ENCODE peak calls at places on chromosomes 6 and 20, in five cellular contexts. F is upper lobe of right lung, H is neural progenitor cell, O is MM.1S, K is heart right ventricle. G is an unnamed sample. For H3K4me1, the result is how much of the 10 kb centered on the place peaks cover.

GRCh38 chr20:50317644-50318043 is 127.0 kb downstream of the CEBPB start:
- DNase-seq in F (peak), H (no peak), O (no peak), K (no peak), G (no peak)

GRCh38 chr6:155432293-155432692 is 23.3 kb downstream of the NOX3 start:
- DNase-seq in F (no peak), H (no peak), O (no peak), K (no peak), G (no peak)

GRCh38 chr6:98581725-98582124 is 252.6 kb upstream of the POU3F2 start:
- DNase-seq in F (no peak), H (no peak), O (no peak), K (no peak), G (no peak)

GRCh38 chr6:155077784-155078183 is 82.7 kb downstream of the TIAM2 start:
- DNase-seq in F (no peak), H (no peak), O (no peak), K (no peak), G (no peak)

GRCh38 chr6:13327691-13328075 is 654 bp downstream of the TBC1D7 start:
- DNase-seq in F (no peak), H (peak), O (peak), K (no peak), G (no peak)

GRCh38 chr6:90328004-90328403 is 31.4 kb upstream of the BACH2 start:
- DNase-seq in F (no peak), H (no peak), O (no peak), K (no peak), G (no peak)

GRCh38 chr20:38046572-38046971 is 13.0 kb downstream of the RPRD1B start:
- DNase-seq in F (no peak), H (no peak), O (no peak), K (no peak), G (peak)

GRCh38 chr20:61761453-61762207 is 304.1 kb downstream of the TAF4 start:
- DNase-seq in F (peak), H (no peak), O (no peak), K (no peak), G (no peak)

GRCh38 chr20:32763202-32763999 is 1.2 kb downstream of the DNMT3B start:
- DNase-seq in F (peak), H (peak), O (peak), K (no peak), G (no peak)

GRCh38 chr6:57822896-57823358 is 505.5 kb downstream of the PRIM2 start:
- DNase-seq in F (no peak), H (peak), O (no peak), K (no peak), G (no peak)

GRCh38 chr20:45792513-45793118 is 862 bp downstream of the DNTTIP1 start:
- DNase-seq in F (no peak), H (no peak), O (no peak), K (no peak), G (no peak)

GRCh38 chr6:117414770-117415169 is 11.0 kb downstream of the ROS1 start:
- DNase-seq in F (no peak), H (no peak), O (no peak), K (no peak), G (no peak)

GRCh38 chr6:118772886-118773285 is 121.1 kb upstream of the ASF1A start:
- DNase-seq in F (no peak), H (no peak), O (no peak), K (no peak), G (no peak)

GRCh38 chr6:134537146-134537555 is 219.2 kb upstream of the SGK1 start:
- DNase-seq in F (no peak), H (no peak), O (no peak), K (no peak), G (no peak)

GRCh38 chr6:83215131-83216047 is 22.2 kb downstream of the RWDD2A start:
- DNase-seq in F (no peak), H (peak), O (peak), K (peak), G (no peak)

GRCh38 chr6:82072113-82072512 is 175.4 kb downstream of the IBTK start:
- DNase-seq in F (no peak), H (no peak), O (no peak), K (no peak), G (no peak)

GRCh38 chr6:143652840-143653239 is 24.9 kb upstream of the PHACTR2 start:
- DNase-seq in F (no peak), H (no peak), O (no peak), K (no peak), G (no peak)

GRCh38 chr20:64188682-64189529 is 24.7 kb downstream of the MYT1 start:
- DNase-seq in F (no peak), H (peak), O (no peak), K (no peak), G (no peak)

GRCh38 chr6:22251331-22251730 is 45.5 kb downstream of the PRL start:
- DNase-seq in F (no peak), H (no peak), O (no peak), K (no peak), G (no peak)

GRCh38 chr6:98828991-98829411 is 5.4 kb upstream of the POU3F2 start:
- DNase-seq in F (no peak), H (peak), O (no peak), K (no peak), G (no peak)

GRCh38 chr6:42128460-42129359 is 13.7 kb downstream of the C6orf132 start:
- DNase-seq in F (no peak), H (no peak), O (no peak), K (no peak), G (no peak)

GRCh38 chr6:170480045-170480714 is 72.9 kb downstream of the PSMB1 start:
- DNase-seq in F (no peak), H (peak), O (no peak), K (peak), G (no peak)

GRCh38 chr6:69097948-69098347 is 462.9 kb downstream of the ADGRB3 start:
- DNase-seq in F (no peak), H (no peak), O (no peak), K (no peak), G (no peak)

GRCh38 chr6:41209547-41209951 is 8.6 kb upstream of the TREML2 start:
- DNase-seq in F (no peak), H (no peak), O (no peak), K (no peak), G (no peak)

GRCh38 chr6:38671885-38672467 is 31.0 kb downstream of the GLO1 start:
- DNase-seq in F (no peak), H (peak), O (peak), K (peak), G (no peak)

GRCh38 chr6:19664878-19665715 is 172.1 kb upstream of the ID4 start:
- DNase-seq in F (no peak), H (no peak), O (no peak), K (no peak), G (no peak)

GRCh38 chr6:135265278-135265677 is 84.2 kb downstream of the MYB start:
- DNase-seq in F (no peak), H (no peak), O (no peak), K (no peak), G (no peak)

GRCh38 chr6:79868098-79868722 is 79.1 kb downstream of the ELOVL4 start:
- DNase-seq in F (no peak), H (peak), O (peak), K (peak), G (no peak)

GRCh38 chr6:130426078-130426726 is 60.4 kb downstream of the TMEM200A start:
- DNase-seq in F (no peak), H (no peak), O (no peak), K (no peak), G (no peak)

GRCh38 chr6:68633654-68634502 is 1.2 kb upstream of the ADGRB3 start:
- DNase-seq in F (no peak), H (no peak), O (peak), K (no peak), G (no peak)

GRCh38 chr6:3849681-3850450 is 693 bp downstream of the FAM50B start:
- DNase-seq in F (peak), H (no peak), O (no peak), K (no peak), G (peak)

GRCh38 chr20:34074101-34074760 is 37.8 kb downstream of the EIF2S2 start:
- DNase-seq in F (no peak), H (no peak), O (no peak), K (no peak), G (no peak)

GRCh38 chr6:138765896-138766487 is 7.6 kb upstream of the CCDC28A start:
- DNase-seq in F (no peak), H (peak), O (peak), K (no peak), G (no peak)

GRCh38 chr6:18206591-18206990 is 51.4 kb downstream of the KDM1B start:
- DNase-seq in F (no peak), H (no peak), O (no peak), K (no peak), G (no peak)

GRCh38 chr6:26550250-26550993 is 12.3 kb downstream of the HMGN4 start:
- DNase-seq in F (peak), H (peak), O (no peak), K (peak), G (peak)

GRCh38 chr20:62820208-62820961 is 3.5 kb downstream of the COL9A3 start:
- DNase-seq in F (no peak), H (no peak), O (no peak), K (no peak), G (no peak)

GRCh38 chr6:138031850-138032249 is 75.4 kb downstream of the PERP start:
- DNase-seq in F (no peak), H (no peak), O (no peak), K (no peak), G (no peak)

GRCh38 chr20:38275815-38276550 is 15.4 kb upstream of the KIAA1755 start:
- DNase-seq in F (no peak), H (no peak), O (no peak), K (no peak), G (no peak)

GRCh38 chr20:35597186-35597585 is 18.4 kb upstream of the SPAG4 start:
- DNase-seq in F (no peak), H (no peak), O (no peak), K (no peak), G (no peak)

GRCh38 chr20:35599776-35600120 is 15.9 kb upstream of the SPAG4 start:
- DNase-seq in F (no peak), H (no peak), O (no peak), K (no peak), G (no peak)

GRCh38 chr20:35600176-35600995 is 15.2 kb upstream of the SPAG4 start:
- DNase-seq in F (no peak), H (peak), O (no peak), K (no peak), G (no peak)

GRCh38 chr20:35598476-35598875 is 17.2 kb upstream of the SPAG4 start:
- DNase-seq in F (no peak), H (no peak), O (no peak), K (no peak), G (no peak)

DNA sequence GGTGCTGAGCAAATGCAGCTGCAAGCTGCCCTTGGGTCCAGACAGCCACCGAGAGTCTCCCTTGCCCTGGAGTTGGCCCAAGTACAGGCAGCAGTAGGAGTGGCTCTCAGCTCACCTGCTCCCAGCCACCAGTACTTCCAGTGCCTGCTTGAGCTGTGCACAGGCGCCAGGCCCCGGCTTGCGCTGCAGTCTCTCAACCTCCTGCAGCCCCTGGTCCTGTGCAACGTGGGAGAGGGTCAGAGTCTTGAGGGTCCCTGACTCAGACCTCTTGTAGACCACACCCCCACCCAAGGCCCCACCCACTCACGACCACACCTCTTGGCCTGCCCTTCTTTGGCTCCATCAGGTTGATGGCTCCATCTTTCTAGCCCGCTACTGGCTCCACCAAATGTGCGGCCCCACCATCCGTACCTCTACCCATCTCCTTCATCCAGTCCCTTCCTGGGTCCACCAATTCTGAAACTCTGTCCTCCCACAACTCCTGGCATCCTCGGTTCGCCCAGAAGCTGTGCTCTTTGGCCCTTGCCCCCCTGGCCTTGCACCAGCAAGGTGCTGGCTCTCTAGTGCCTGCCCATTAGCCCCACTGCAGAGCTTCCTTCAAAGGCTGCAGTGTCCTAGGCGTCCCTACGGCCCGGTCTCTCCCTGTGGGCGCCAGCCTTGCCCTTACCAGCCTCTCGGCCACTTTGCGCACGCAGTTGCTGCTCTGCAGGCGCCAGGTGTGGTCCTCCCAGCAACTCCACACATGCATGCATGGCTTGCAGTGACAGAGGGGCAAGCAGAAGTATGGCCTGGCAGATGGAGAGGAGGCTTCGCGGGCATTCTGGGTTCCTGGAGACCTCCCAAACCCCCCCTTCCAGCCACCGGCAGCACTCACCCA is 16.5 kb upstream of the SPAG4 start:
- DNase-seq in F (peak), H (no peak), O (no peak), K (no peak), G (no peak)
- H3K27ac ChIP-seq in F (no peak), H (no peak), O (no peak), K (no peak), G (no peak)

GRCh38 chr6:149487316-149487715 is 2.5 kb upstream of the ZC3H12D start:
- DNase-seq in F (no peak), H (no peak), O (no peak), K (no peak), G (no peak)

GRCh38 chr6:149484733-149485700 is at the start of gene ZC3H12D:
- DNase-seq in F (peak), H (peak), O (no peak), K (no peak), G (peak)

GRCh38 chr6:149482542-149483261 is 2.1 kb downstream of the ZC3H12D start:
- DNase-seq in F (no peak), H (no peak), O (no peak), K (no peak), G (no peak)

GRCh38 chr6:149483302-149483701 is 1.5 kb downstream of the ZC3H12D start:
- DNase-seq in F (no peak), H (no peak), O (no peak), K (no peak), G (no peak)

GRCh38 chr6:149483849-149484635 is 772 bp downstream of the ZC3H12D start:
- DNase-seq in F (no peak), H (no peak), O (no peak), K (no peak), G (no peak)
- H3K4me1 ChIP-seq in F (under half), H (under half), O (under half), K (under half), G (under half)

GRCh38 chr20:31664696-31665354 is 27.1 kb downstream of the COX4I2 start:
- DNase-seq in F (no peak), H (no peak), O (no peak), K (no peak), G (no peak)

GRCh38 chr20:31662372-31662854 is 24.7 kb downstream of the COX4I2 start:
- DNase-seq in F (no peak), H (no peak), O (no peak), K (no peak), G (no peak)

GRCh38 chr20:31663838-31664695 is 26.4 kb downstream of the COX4I2 start:
- DNase-seq in F (peak), H (no peak), O (no peak), K (no peak), G (no peak)

GRCh38 chr20:31661625-31662371 is 24.1 kb downstream of the COX4I2 start:
- DNase-seq in F (peak), H (peak), O (peak), K (peak), G (peak)

GRCh38 chr20:31663524-31663837 is 25.8 kb downstream of the COX4I2 start:
- DNase-seq in F (no peak), H (no peak), O (no peak), K (no peak), G (no peak)
- H3K27ac ChIP-seq in F (peak), H (no peak), O (no peak), K (peak), G (no peak)

GRCh38 chr20:44705364-44706094 is 9.6 kb upstream of the CCN5 start:
- DNase-seq in F (no peak), H (no peak), O (no peak), K (no peak), G (no peak)
- H3K4me1 ChIP-seq in F (under half), H (under half), O (under half), K (under half), G (under half)

GRCh38 chr20:24958506-24959385 is 9.7 kb downstream of the CST7 start:
- DNase-seq in F (no peak), H (no peak), O (no peak), K (no peak), G (no peak)
- H3K27ac ChIP-seq in F (no peak), H (no peak), O (no peak), K (no peak), G (no peak)

DNA sequence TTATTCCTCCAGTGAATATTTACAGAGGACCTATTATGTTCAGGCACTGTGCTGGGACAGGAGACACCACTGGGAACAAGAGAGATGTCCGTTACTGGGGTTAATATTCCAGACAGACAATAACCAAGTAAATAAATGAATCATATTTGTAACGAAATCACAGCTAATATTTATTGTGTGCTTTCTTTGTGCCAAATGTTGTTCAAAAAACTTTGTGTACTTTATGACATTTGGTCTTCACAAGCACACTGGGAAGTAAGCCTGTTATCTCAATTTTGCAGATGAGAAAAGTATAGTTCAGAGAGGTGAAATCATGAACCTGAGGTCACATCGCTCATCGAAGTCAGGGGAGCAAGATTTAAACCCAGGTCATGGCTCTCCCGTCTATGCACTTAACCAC is 36.5 kb upstream of the PREX1 start:
- DNase-seq in F (no peak), H (no peak), O (no peak), K (no peak), G (no peak)
- H3K4me1 ChIP-seq in F (under half), H (under half), O (under half), K (under half), G (under half)

DNA sequence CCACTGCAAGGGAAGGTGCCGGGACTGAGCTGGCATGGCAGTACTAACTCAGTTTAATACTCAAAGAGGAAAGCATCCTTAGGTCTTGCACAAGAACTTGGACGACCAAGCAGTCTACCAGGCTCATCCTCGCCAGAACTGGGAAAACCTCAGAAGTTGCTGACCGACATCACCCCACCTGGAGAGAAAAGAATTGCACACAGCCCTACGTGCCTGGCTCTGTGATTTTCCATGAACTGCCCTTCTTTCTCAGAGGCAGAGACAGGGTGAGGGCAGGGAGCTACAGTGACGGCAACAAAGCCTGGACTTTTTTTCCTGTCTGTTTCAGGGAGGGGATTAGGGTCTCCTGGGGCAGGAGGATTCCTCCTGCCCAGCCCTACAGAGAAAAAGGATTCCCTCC is 8.0 kb downstream of the JAG1 start:
- DNase-seq in F (no peak), H (peak), O (no peak), K (no peak), G (no peak)
- H3K27ac ChIP-seq in F (peak), H (peak), O (no peak), K (peak), G (peak)

GRCh38 chr6:157753291-157753690 is 69.8 kb upstream of the SNX9 start:
- DNase-seq in F (no peak), H (no peak), O (no peak), K (no peak), G (no peak)
- H3K4me1 ChIP-seq in F (under half), H (under half), O (under half), K (under half), G (under half)

DNA sequence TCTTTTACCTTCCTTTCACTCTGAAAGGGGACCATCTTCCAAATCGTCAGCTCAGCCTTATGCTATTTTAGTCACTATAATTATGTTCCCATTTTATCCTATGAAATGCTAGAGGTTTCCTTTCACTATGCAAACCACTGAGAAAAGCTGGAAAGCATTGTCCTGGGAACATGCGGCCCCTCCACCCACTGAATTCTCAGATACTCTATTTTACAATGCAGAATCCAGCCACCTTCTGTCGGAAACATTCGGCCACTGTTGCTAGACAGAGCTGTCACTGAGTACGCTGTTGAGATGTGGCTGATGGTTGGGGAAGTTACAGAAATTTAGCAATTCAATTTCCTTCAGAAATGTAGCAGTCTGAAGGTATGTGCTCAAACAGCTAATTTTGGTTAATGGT is 575.4 kb upstream of the JAG1 start:
- DNase-seq in F (no peak), H (no peak), O (no peak), K (no peak), G (no peak)
- H3K27ac ChIP-seq in F (no peak), H (no peak), O (no peak), K (no peak), G (no peak)

G was measured in psoas muscle.